ENCODE peak calls at places on chromosomes 16 and 17, in four cellular contexts. U, S, Z and V are unnamed samples.

GRCh38 chr16:12901597-12902436 is at the start of gene SHISA9:
- DNase-seq in Z (no peak), U (peak; percentile 45), S (no peak), V (no peak)

GRCh38 chr17:72587773-72588511 is 467.1 kb downstream of the SOX9 start:
- DNase-seq in U (no peak), Z (no peak), S (no peak), V (no peak)

GRCh38 chr17:73550561-73550960 is 93.7 kb downstream of the SDK2 start:
- DNase-seq in U (no peak), Z (no peak), S (no peak), V (no peak)

GRCh38 chr17:8126306-8127066 is 2.6 kb upstream of the HES7 start:
- DNase-seq in U (peak; percentile 81), S (no peak), Z (no peak), V (peak; percentile 32)

GRCh38 chr17:2566056-2566455 is 27.4 kb upstream of the PAFAH1B1 start:
- DNase-seq in Z (no peak), U (no peak), S (no peak), V (no peak)

GRCh38 chr17:63826468-63827001 is 696 bp upstream of the PSMC5 start:
- DNase-seq in U (peak; percentile 48), Z (peak; percentile 26), S (no peak), V (no peak)

GRCh38 chr17:38428150-38428642 is at the start of gene ARHGAP23:
- DNase-seq in U (peak; percentile 73), Z (peak; percentile 59), S (peak; percentile 22), V (peak; percentile 26)

GRCh38 chr17:7717756-7718350 is 309 bp downstream of the DNAH2 start:
- DNase-seq in S (no peak), Z (peak; percentile 41), U (peak; percentile 14), V (no peak)

GRCh38 chr17:50559674-50560184 is 786 bp upstream of the CACNA1G start:
- DNase-seq in S (no peak), U (peak; percentile 81), Z (no peak), V (no peak)

GRCh38 chr16:3020604-3021448 is 658 bp downstream of the TNFRSF12A start:
- DNase-seq in S (peak; percentile 54), U (peak; percentile 92), Z (peak; percentile 90), V (peak; percentile 90)

GRCh38 chr16:8628981-8629725 is 7.7 kb downstream of the METTL22 start:
- DNase-seq in U (no peak), Z (no peak), S (no peak), V (no peak)

GRCh38 chr16:61858996-61859395 is 177.2 kb downstream of the CDH8 start:
- DNase-seq in Z (no peak), U (no peak), S (no peak), V (no peak)

GRCh38 chr17:17182601-17183136 is 23.5 kb downstream of the PLD6 start:
- DNase-seq in Z (no peak), U (no peak), S (no peak), V (no peak)

GRCh38 chr17:50883850-50884291 is 17.7 kb upstream of the TOB1 start:
- DNase-seq in S (no peak), U (no peak), Z (no peak), V (no peak)

GRCh38 chr17:66508896-66509843 is 206.8 kb downstream of the PRKCA start:
- DNase-seq in Z (peak; percentile 60), S (no peak), U (no peak), V (no peak)

GRCh38 chr16:75471723-75472634 is 7.5 kb upstream of the TMEM170A start:
- DNase-seq in U (peak; percentile 76), Z (peak; percentile 37), S (peak; percentile 17), V (peak; percentile 51)

GRCh38 chr17:7045492-7046126 is 1.7 kb upstream of the SLC16A11 start:
- DNase-seq in Z (no peak), U (peak; percentile 67), S (no peak), V (peak; percentile 60)

GRCh38 chr16:82192665-82193064 is 22.6 kb upstream of the MPHOSPH6 start:
- DNase-seq in U (no peak), Z (no peak), S (peak; percentile 1), V (no peak)

GRCh38 chr17:74738051-74738996 is 1.3 kb downstream of the RAB37 start:
- DNase-seq in Z (no peak), S (peak; percentile 73), U (no peak), V (peak; percentile 87)

GRCh38 chr17:36696805-36697204 is 95.4 kb downstream of the MRM1 start:
- DNase-seq in U (no peak), S (no peak), Z (no peak), V (no peak)

GRCh38 chr16:72739577-72739976 is 308.4 kb downstream of the ZFHX3 start:
- DNase-seq in S (no peak), Z (no peak), U (peak; percentile 46), V (no peak)

GRCh38 chr17:76683921-76684745 is 26.6 kb downstream of the MXRA7 start:
- DNase-seq in Z (no peak), S (no peak), U (no peak), V (no peak)

GRCh38 chr16:21684199-21684598 is 20.4 kb downstream of the OTOA start:
- DNase-seq in Z (no peak), U (no peak), S (no peak), V (peak; percentile 18)

GRCh38 chr17:30519707-30520106 is 42.5 kb downstream of the GOSR1 start:
- DNase-seq in S (no peak), Z (no peak), U (no peak), V (no peak)

GRCh38 chr17:75845933-75846700 is 1.9 kb upstream of the UNC13D start:
- DNase-seq in S (no peak), U (no peak), Z (no peak), V (no peak)

GRCh38 chr17:19418312-19418992 is 7.4 kb downstream of the RNF112 start:
- DNase-seq in Z (no peak), U (no peak), S (no peak), V (no peak)

GRCh38 chr16:75070055-75070841 is 46.3 kb downstream of the LDHD start:
- DNase-seq in Z (no peak), S (no peak), U (no peak), V (no peak)

GRCh38 chr17:57628421-57628820 is 116.7 kb downstream of the CCDC182 start:
- DNase-seq in U (no peak), S (no peak), Z (no peak), V (no peak)

GRCh38 chr17:68993112-68993511 is 37.9 kb upstream of the ABCA8 start:
- DNase-seq in S (no peak), Z (no peak), U (no peak), V (no peak)

GRCh38 chr16:19913306-19913717 is 28.7 kb upstream of the GPRC5B start:
- DNase-seq in Z (no peak), S (no peak), U (no peak), V (no peak)

GRCh38 chr17:76251478-76252039 is 11.3 kb upstream of the RNF157 start:
- DNase-seq in U (no peak), Z (no peak), S (no peak), V (no peak)

GRCh38 chr17:7191571-7192270 is 12.6 kb upstream of the ASGR1 start:
- DNase-seq in Z (no peak), U (peak; percentile 69), S (no peak), V (no peak)

GRCh38 chr17:65595071-65595655 is 33.7 kb upstream of the AXIN2 start:
- DNase-seq in U (no peak), Z (no peak), S (no peak), V (no peak)

GRCh38 chr16:81707411-81708321 is 71.4 kb upstream of the PLCG2 start:
- DNase-seq in S (no peak), U (no peak), Z (peak; percentile 84), V (no peak)

DNA sequence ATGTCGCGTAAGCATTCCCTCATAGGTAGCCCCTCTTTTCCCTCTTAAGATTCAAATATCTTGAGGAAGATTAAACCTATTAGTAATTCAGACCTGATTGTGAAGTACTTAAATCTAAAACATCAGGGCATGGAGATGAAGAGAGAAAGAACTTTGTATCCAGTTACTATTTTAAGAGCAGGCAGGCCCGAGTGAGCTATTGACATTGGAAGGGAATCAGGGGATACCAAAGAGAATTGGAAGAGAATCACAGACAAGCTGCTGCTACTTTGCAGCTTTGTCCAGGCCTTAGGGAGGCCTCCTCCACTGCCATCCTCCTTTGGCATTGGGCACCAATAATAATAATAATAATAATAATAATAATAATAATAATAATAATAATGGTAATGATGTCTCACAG is 170.5 kb downstream of the MRTFB start:
- DNase-seq in S (no peak), Z (no peak), U (peak; percentile 5), V (no peak)
- H3K27ac ChIP-seq in S (no peak overlapping the region), Z (no peak overlapping the region), U (peak overlapping the region; percentile 77), V (no peak overlapping the region)

DNA sequence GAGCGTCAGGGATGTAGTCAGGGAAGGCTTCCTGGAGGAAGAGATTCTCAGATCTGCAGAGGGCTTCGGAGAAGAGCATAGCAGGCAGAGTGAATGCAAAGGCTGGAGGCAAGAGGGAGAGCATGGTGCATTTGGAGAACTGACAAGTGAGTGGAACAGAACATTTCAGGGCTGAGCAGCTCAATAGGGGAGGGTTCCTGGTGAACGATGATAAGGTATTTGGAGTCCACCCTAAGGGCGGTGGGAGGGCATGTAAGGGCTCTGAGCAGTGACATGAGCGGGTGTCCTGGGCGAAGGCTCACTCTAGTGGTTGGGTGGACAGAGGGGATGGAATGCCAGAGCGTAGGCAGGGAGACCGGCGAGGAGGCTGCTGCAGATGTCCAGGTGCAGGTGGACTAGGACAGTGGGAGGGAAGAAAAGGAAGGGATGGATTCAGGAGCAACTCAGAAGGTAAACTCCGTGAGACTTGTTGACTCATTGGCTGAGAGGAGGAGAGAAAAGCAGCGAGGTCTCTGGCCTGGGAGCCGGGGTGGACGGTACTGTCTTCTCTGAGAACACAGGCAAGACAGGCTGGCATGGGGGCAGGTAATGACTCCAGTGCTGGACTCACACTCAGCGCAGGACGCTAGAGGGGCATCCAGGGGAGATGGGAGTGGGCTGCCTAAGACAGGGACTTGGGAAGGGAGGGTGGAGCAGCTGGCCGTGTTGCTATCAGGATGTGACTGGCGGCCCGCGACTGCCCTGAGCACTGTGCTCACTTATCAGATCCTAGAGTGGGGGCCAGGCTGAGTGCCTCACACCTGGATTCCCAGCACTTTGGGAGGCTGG is 1.4 kb upstream of the PITPNA start:
- DNase-seq in U (no peak), Z (no peak), S (no peak), V (no peak)
- H3K4me1 ChIP-seq in U (peaks cover 10% of the 10 kb centered on the region), Z (no peaks in the 10 kb centered on the region), S (peaks cover 21% of the 10 kb centered on the region), V (peaks cover 48% of the 10 kb centered on the region)

DNA sequence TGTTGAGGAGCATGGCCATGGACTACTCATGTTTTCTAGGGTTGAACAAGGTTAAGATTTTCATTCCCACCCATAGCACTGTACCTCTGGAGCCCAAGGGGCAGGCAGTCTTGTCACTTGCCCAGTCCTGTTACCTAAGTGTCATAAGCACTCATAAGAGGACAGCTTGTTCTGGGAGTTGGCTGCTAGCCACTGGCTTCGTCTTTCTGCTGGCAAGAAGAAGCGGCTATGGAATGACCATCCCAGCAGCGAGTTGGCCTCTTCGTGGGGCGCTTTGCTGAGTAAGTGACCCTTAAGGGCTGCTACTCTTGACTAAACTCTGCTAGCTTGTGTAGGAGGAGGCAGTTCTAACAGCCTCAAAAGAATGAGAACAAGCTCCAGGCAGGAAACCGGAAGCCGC is 7.4 kb downstream of the UBFD1 start:
- DNase-seq in S (no peak), Z (no peak), U (no peak), V (no peak)
- H3K36me3 ChIP-seq in S (peaks cover 59% of the 10 kb centered on the region), Z (peaks cover 65% of the 10 kb centered on the region), U (peaks cover 65% of the 10 kb centered on the region), V (peaks cover 77% of the 10 kb centered on the region)

DNA sequence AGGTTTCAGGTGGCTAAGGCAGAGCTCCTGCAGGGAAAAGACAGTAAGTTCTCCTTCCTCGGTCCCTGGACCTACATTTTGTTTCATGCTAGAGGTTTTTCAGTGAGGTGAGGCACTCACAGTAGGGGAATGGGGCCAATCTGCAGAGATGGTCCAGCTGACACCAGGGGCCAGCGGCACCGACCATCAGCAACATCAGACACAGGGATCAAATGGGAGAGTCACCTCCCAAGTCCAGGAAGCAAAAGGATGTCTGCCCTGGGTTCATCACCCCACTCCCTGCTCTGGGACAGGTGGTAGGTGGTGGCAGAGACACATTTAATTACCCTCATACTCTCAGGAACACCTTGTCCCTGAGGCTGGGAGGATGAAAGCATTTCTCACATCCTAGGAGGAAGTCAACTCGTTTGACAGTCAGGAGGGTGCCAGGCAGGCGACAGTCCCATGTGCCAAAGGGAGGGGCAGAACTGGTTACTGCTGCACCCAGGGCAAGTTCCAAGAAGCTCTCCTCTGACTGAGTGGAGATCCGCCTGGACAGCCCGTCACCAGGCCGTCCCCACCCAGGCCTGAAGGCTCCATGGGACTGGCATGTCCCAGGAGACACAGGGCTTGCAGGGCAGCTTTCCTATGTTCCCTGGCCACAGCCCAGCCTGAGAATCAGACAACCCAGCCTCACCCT is 19.2 kb downstream of the ATP6V0D1 start:
- DNase-seq in U (no peak), Z (no peak), S (no peak), V (no peak)
- H3K27ac ChIP-seq in U (no peak overlapping the region), Z (peak overlapping the region; percentile 93), S (no peak overlapping the region), V (no peak overlapping the region)